ENCODE peak calls at places on chromosomes 12 and 14, in five cellular contexts. R, P, Q, M and O are unnamed samples.

GRCh38 chr14:51715250-51715649 is 63.5 kb downstream of the FRMD6 start:
- DNase-seq in R (no peak), P (no peak), Q (no peak), M (no peak), O (no peak)

GRCh38 chr12:94769040-94769420 is 118.7 kb upstream of the TMCC3 start:
- DNase-seq in R (no peak), P (peak), Q (peak), M (no peak), O (no peak)

GRCh38 chr14:95871531-95871930 is 5.1 kb upstream of the TUNAR start:
- DNase-seq in R (no peak), P (no peak), Q (no peak), M (no peak), O (no peak)

GRCh38 chr14:75125617-75126016 is 1.2 kb downstream of the NEK9 start:
- DNase-seq in R (peak), P (no peak), Q (peak), M (no peak), O (no peak)

GRCh38 chr14:47710581-47710980 is 35.2 kb upstream of the MDGA2 start:
- DNase-seq in R (no peak), P (no peak), Q (no peak), M (no peak), O (no peak)

GRCh38 chr12:108386704-108387360 is 47.7 kb upstream of the CMKLR1 start:
- DNase-seq in R (no peak), P (no peak), Q (no peak), M (no peak), O (no peak)

GRCh38 chr14:23068792-23069412 is 11.6 kb upstream of the CDH24 start:
- DNase-seq in R (peak), P (peak), Q (peak), M (no peak), O (no peak)

GRCh38 chr12:78645956-78646355 is 218.6 kb upstream of the SYT1 start:
- DNase-seq in R (peak), P (no peak), Q (peak), M (no peak), O (no peak)

GRCh38 chr12:124490584-124491305 is 76.7 kb downstream of the NCOR2 start:
- DNase-seq in R (no peak), P (no peak), Q (no peak), M (peak), O (no peak)

GRCh38 chr14:32256606-32257005 is 53.5 kb upstream of the RNU6-8 start:
- DNase-seq in R (no peak), P (no peak), Q (peak), M (no peak), O (no peak)

GRCh38 chr12:130938186-130938585 is 15.5 kb upstream of the ADGRD1 start:
- DNase-seq in R (no peak), P (no peak), Q (no peak), M (no peak), O (no peak)
- TF ChIP-seq CTCF in R (no peak), P (no peak), Q (no peak), M (no peak), O (peak)

GRCh38 chr12:13024151-13024946 is 19.8 kb upstream of the FAM234B start:
- DNase-seq in R (peak), P (no peak), Q (peak), M (no peak), O (no peak)
- TF ChIP-seq CTCF in R (peak), P (no peak), Q (peak), M (no peak), O (peak)

GRCh38 chr14:21070610-21071224 is 613 bp downstream of the ARHGEF40 start:
- DNase-seq in R (peak), P (no peak), Q (peak), M (no peak), O (peak)
- TF ChIP-seq CTCF in R (no peak), P (no peak), Q (no peak), M (no peak), O (peak)

GRCh38 chr12:6950401-6950801 is 755 bp upstream of the PTPN6 start:
- DNase-seq in R (no peak), P (no peak), Q (no peak), M (peak), O (peak)
- TF ChIP-seq CTCF in R (peak), P (peak), Q (peak), M (peak), O (peak)